ENCODE peak calls at places on chromosomes 1 and 21, in five cellular contexts. X is psoas muscle, K is left ventricle myocardium inferior, N is neural progenitor cell, A is uterus. O is an unnamed sample. For H3K36me3, the result is how much of the 10 kb centered on the place peaks cover.

GRCh38 chr1:115496904-115497527 is 144.8 kb upstream of the VANGL1 start:
- DNase-seq in X (no peak), K (no peak), N (no peak), A (no peak), O (no peak)

GRCh38 chr1:212514056-212514614 is 81.4 kb downstream of the NENF start:
- DNase-seq in X (peak), K (peak), N (no peak), A (no peak), O (peak)

GRCh38 chr21:34795152-34796141 is 126.7 kb downstream of the CLIC6 start:
- DNase-seq in X (peak), K (no peak), N (no peak), A (no peak), O (peak)

GRCh38 chr1:9230869-9231533 is 3.6 kb upstream of the H6PD start:
- DNase-seq in X (no peak), K (no peak), N (no peak), A (no peak), O (no peak)

GRCh38 chr1:54332781-54333585 is 73.2 kb downstream of the SSBP3 start:
- DNase-seq in X (peak), K (peak), N (no peak), A (no peak), O (no peak)

GRCh38 chr1:246195296-246195695 is 311.8 kb downstream of the SMYD3 start:
- DNase-seq in X (no peak), K (no peak), N (no peak), A (no peak), O (no peak)

GRCh38 chr1:186082235-186082937 is 292.7 kb downstream of the TPR start:
- DNase-seq in X (peak), K (peak), N (peak), A (peak), O (peak)

GRCh38 chr1:31667065-31667785 is 22.5 kb upstream of the PEF1 start:
- DNase-seq in X (no peak), K (no peak), N (no peak), A (no peak), O (no peak)

GRCh38 chr1:87816646-87817045 is 488.0 kb downstream of the LMO4 start:
- DNase-seq in X (no peak), K (no peak), N (no peak), A (no peak), O (no peak)

GRCh38 chr1:218254296-218254918 is 30.7 kb upstream of the RRP15 start:
- DNase-seq in X (no peak), K (no peak), N (no peak), A (no peak), O (peak)

GRCh38 chr1:39109653-39110052 is 83.5 kb downstream of the NDUFS5 start:
- DNase-seq in X (no peak), K (no peak), N (no peak), A (no peak), O (no peak)

GRCh38 chr1:112998592-112999235 is 42.7 kb upstream of the SLC16A1 start:
- DNase-seq in X (peak), K (peak), N (no peak), A (peak), O (peak)

GRCh38 chr1:174217787-174218574 is 58.7 kb downstream of the RABGAP1L start:
- DNase-seq in X (no peak), K (no peak), N (peak), A (no peak), O (peak)

GRCh38 chr1:212727386-212728181 is 27.9 kb upstream of the BATF3 start:
- DNase-seq in X (no peak), K (no peak), N (no peak), A (no peak), O (no peak)

GRCh38 chr1:18100060-18100459 is 7.5 kb upstream of the IGSF21 start:
- DNase-seq in X (no peak), K (no peak), N (no peak), A (no peak), O (no peak)

GRCh38 chr1:213987876-213988638 is at the start of gene PROX1:
- DNase-seq in X (peak), K (peak), N (peak), A (peak), O (peak)

GRCh38 chr1:159881930-159882839 is 17.8 kb downstream of the CFAP45 start:
- DNase-seq in X (peak), K (peak), N (no peak), A (peak), O (peak)

GRCh38 chr1:64940026-64940425 is 26.3 kb downstream of the JAK1 start:
- DNase-seq in X (no peak), K (no peak), N (no peak), A (no peak), O (no peak)

GRCh38 chr1:62040450-62040849 is 154.2 kb upstream of the L1TD1 start:
- DNase-seq in X (no peak), K (no peak), N (no peak), A (no peak), O (no peak)

GRCh38 chr1:27299385-27300252 is 22.3 kb upstream of the TMEM222 start:
- DNase-seq in X (peak), K (peak), N (peak), A (peak), O (no peak)

GRCh38 chr1:151626740-151627139 is 14.9 kb downstream of the SNX27 start:
- DNase-seq in X (no peak), K (no peak), N (no peak), A (no peak), O (no peak)

GRCh38 chr1:226982451-226983177 is 42.5 kb downstream of the COQ8A start:
- DNase-seq in X (no peak), K (no peak), N (no peak), A (no peak), O (no peak)

GRCh38 chr1:240107058-240107684 is 15.5 kb downstream of the FMN2 start:
- DNase-seq in X (no peak), K (no peak), N (no peak), A (no peak), O (no peak)

GRCh38 chr21:14046401-14046800 is 164.4 kb downstream of the LIPI start:
- DNase-seq in X (no peak), K (no peak), N (no peak), A (no peak), O (no peak)

GRCh38 chr1:41102208-41102607 is 80.7 kb upstream of the SLFNL1 start:
- DNase-seq in X (peak), K (peak), N (no peak), A (peak), O (peak)

GRCh38 chr1:218024211-218024720 is 260.8 kb upstream of the RRP15 start:
- DNase-seq in X (no peak), K (no peak), N (peak), A (no peak), O (no peak)

GRCh38 chr1:29931477-29932175 is 695.3 kb downstream of the PTPRU start:
- DNase-seq in X (no peak), K (no peak), N (peak), A (no peak), O (no peak)

GRCh38 chr1:200040516-200041138 is 13.1 kb downstream of the NR5A2 start:
- DNase-seq in X (no peak), K (no peak), N (peak), A (peak), O (peak)

GRCh38 chr1:16625497-16626408 is 12.4 kb upstream of the NBPF1 start:
- DNase-seq in X (peak), K (peak), N (no peak), A (peak), O (no peak)

GRCh38 chr21:38839370-38839681 is 33.6 kb downstream of the ETS2 start:
- DNase-seq in X (no peak), K (no peak), N (no peak), A (no peak), O (no peak)

GRCh38 chr1:26259005-26259404 is 20.9 kb upstream of the SH3BGRL3 start:
- DNase-seq in X (no peak), K (no peak), N (no peak), A (no peak), O (no peak)

GRCh38 chr1:214862421-214862820 is 220.1 kb upstream of the KCNK2 start:
- DNase-seq in X (no peak), K (no peak), N (no peak), A (no peak), O (no peak)

GRCh38 chr1:219587817-219588561 is 24.9 kb downstream of the ZC3H11B start:
- DNase-seq in X (no peak), K (no peak), N (no peak), A (no peak), O (no peak)

GRCh38 chr1:26739251-26739914 is 43.6 kb downstream of the ARID1A start:
- DNase-seq in X (no peak), K (no peak), N (no peak), A (no peak), O (no peak)

GRCh38 chr1:76680676-76681075 is 186.6 kb upstream of the ST6GALNAC5 start:
- DNase-seq in X (no peak), K (no peak), N (peak), A (no peak), O (no peak)
- H3K36me3 ChIP-seq in X (under half), K (under half), N (under half), A (under half), O (under half)

GRCh38 chr1:224543453-224543852 is 72.7 kb upstream of the CNIH3 start:
- DNase-seq in X (no peak), K (no peak), N (no peak), A (no peak), O (no peak)
- H3K4me3 ChIP-seq in X (no peak), K (no peak), N (no peak), A (no peak), O (no peak)

GRCh38 chr21:26110703-26111102 is 59.9 kb downstream of the APP start:
- DNase-seq in X (no peak), K (no peak), N (no peak), A (no peak), O (no peak)

GRCh38 chr21:26115346-26115745 is 55.2 kb downstream of the APP start:
- DNase-seq in X (no peak), K (no peak), N (no peak), A (no peak), O (peak)

GRCh38 chr21:26115899-26116298 is 54.7 kb downstream of the APP start:
- DNase-seq in X (no peak), K (no peak), N (no peak), A (no peak), O (no peak)

GRCh38 chr21:26112127-26112742 is 58.3 kb downstream of the APP start:
- DNase-seq in X (no peak), K (no peak), N (no peak), A (no peak), O (no peak)

GRCh38 chr21:26112979-26113378 is 57.6 kb downstream of the APP start:
- DNase-seq in X (no peak), K (no peak), N (no peak), A (no peak), O (no peak)
- H3K27ac ChIP-seq in X (no peak), K (peak), N (no peak), A (no peak), O (no peak)

GRCh38 chr1:155062151-155062686 is 1.3 kb upstream of the EFNA4 start:
- DNase-seq in X (no peak), K (no peak), N (peak), A (no peak), O (no peak)
- H3K36me3 ChIP-seq in X (under half), K (under half), N (under half), A (under half), O (under half)

GRCh38 chr1:244445320-244446181 is 6.2 kb downstream of the ADSS2 start:
- DNase-seq in X (no peak), K (no peak), N (no peak), A (no peak), O (peak)
- H3K4me3 ChIP-seq in X (no peak), K (no peak), N (no peak), A (no peak), O (no peak)

GRCh38 chr1:51937112-51937511 is 53.4 kb downstream of the RAB3B start:
- DNase-seq in X (no peak), K (no peak), N (no peak), A (no peak), O (no peak)
- H3K27ac ChIP-seq in X (no peak), K (no peak), N (no peak), A (no peak), O (no peak)

GRCh38 chr1:225859151-225859550 is 23.0 kb downstream of the TMEM63A start:
- DNase-seq in X (no peak), K (no peak), N (no peak), A (no peak), O (no peak)

GRCh38 chr1:225861834-225862580 is 20.2 kb downstream of the TMEM63A start:
- DNase-seq in X (no peak), K (no peak), N (no peak), A (no peak), O (no peak)

GRCh38 chr1:225862581-225862950 is 19.6 kb downstream of the TMEM63A start:
- DNase-seq in X (no peak), K (no peak), N (no peak), A (no peak), O (no peak)

GRCh38 chr1:225860860-225861441 is 21.2 kb downstream of the TMEM63A start:
- DNase-seq in X (no peak), K (no peak), N (no peak), A (no peak), O (no peak)

GRCh38 chr1:225860107-225860506 is 22.1 kb downstream of the TMEM63A start:
- DNase-seq in X (no peak), K (no peak), N (no peak), A (no peak), O (no peak)
- H3K36me3 ChIP-seq in X (half or more), K (half or more), N (under half), A (under half), O (under half)

DNA sequence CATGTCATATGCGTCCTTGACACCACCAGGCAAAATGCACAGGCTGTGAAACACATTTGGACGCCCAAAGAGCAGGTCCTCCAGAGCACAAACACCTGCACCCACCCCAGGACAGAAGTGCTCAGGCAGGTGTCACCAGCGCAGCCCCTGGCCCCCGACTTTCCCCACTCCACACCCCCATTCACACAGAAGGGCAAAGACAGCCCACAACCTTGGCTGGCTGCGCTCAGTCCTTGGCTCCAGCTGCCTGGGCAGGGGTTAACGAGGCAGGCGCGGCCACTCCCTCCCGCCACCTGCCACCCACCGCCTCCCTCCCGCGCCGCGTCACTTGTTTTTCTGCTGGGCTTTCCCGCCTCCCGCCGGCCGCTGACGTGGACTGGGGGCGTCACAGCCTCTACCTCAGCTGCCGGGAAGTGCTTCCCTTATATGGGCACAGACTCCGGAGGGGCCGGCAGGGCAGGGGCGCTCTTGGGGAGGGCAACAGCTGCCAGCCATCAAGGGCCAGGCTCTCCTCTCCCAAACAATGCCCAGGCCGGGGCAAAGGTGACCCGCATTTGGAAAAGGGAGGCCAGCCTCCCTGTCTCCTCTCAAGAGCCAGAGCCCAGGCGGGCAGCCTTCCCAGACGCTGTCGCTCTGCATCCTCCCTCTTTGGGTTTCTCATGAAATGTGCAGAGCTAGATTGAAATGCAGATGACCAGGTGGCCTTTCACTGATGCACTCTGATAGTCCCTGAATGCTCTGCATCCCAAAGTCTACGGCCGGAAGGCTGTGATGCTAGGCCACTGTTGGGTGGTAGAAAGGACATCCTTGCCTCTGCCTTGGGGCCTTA is 14.8 kb upstream of the BTG2 start:
- DNase-seq in X (peak), K (peak), N (peak), A (peak), O (peak)
- H3K4me3 ChIP-seq in X (peak), K (peak), N (peak), A (peak), O (no peak)

GRCh38 chr1:207429963-207430362 is 24.2 kb upstream of the CR2 start:
- DNase-seq in X (no peak), K (no peak), N (no peak), A (no peak), O (no peak)
- H3K27ac ChIP-seq in X (no peak), K (no peak), N (no peak), A (no peak), O (no peak)